ENCODE peak calls at places on chromosome 11, in eight cellular contexts. O, X, W, R, A, N, K and P are unnamed samples.

GRCh38 chr11:19953909-19954308 is 206.4 kb downstream of the DBX1 start:
- DNase-seq in O (no peak), X (no peak), W (peak; percentile 62), R (peak; percentile 87), A (peak; percentile 87), N (no peak), K (no peak), P (peak; percentile 3)

GRCh38 chr11:85893378-85893777 is 38.2 kb downstream of the CCDC83 start:
- DNase-seq in O (no peak), X (no peak), W (no peak), R (no peak), A (no peak), N (no peak), K (no peak), P (no peak)

GRCh38 chr11:61569701-61570100 is 11.2 kb downstream of the SYT7 start:
- DNase-seq in O (no peak), X (no peak), W (no peak), R (no peak), A (no peak), N (no peak), K (no peak), P (no peak)

GRCh38 chr11:64044730-64045386 is 9.1 kb downstream of the FLRT1 start:
- DNase-seq in O (no peak), X (no peak), W (peak; percentile 9), R (no peak), A (no peak), N (no peak), K (no peak), P (peak; percentile 33)

GRCh38 chr11:78653294-78653909 is 78.7 kb upstream of the NARS2 start:
- DNase-seq in O (no peak), X (no peak), W (no peak), R (no peak), A (no peak), N (no peak), K (no peak), P (no peak)

GRCh38 chr11:98601181-98601773 is 419.5 kb upstream of the CNTN5 start:
- DNase-seq in O (no peak), X (no peak), W (no peak), R (no peak), A (no peak), N (no peak), K (no peak), P (no peak)

GRCh38 chr11:44416776-44417175 is 106.8 kb upstream of the ALX4 start:
- DNase-seq in O (no peak), X (no peak), W (no peak), R (peak; percentile 7), A (peak; percentile 14), N (no peak), K (no peak), P (no peak)

GRCh38 chr11:44171518-44171917 is 76.0 kb downstream of the EXT2 start:
- DNase-seq in O (no peak), X (no peak), W (no peak), R (no peak), A (no peak), N (no peak), K (no peak), P (peak; percentile 66)

GRCh38 chr11:44080951-44081350 is 14.5 kb upstream of the EXT2 start:
- DNase-seq in O (no peak), X (no peak), W (no peak), R (no peak), A (no peak), N (no peak), K (no peak), P (no peak)

GRCh38 chr11:118572914-118573550 is 823 bp downstream of the ARCN1 start:
- DNase-seq in O (peak; percentile 11), X (peak; percentile 25), W (no peak), R (peak; percentile 42), A (peak; percentile 64), N (peak; percentile 29), K (peak; percentile 28), P (peak; percentile 37)

GRCh38 chr11:130315354-130315970 is 745 bp upstream of the ZBTB44 start:
- DNase-seq in O (no peak), X (peak; percentile 56), W (peak; percentile 46), R (no peak), A (no peak), N (peak; percentile 33), K (peak; percentile 23), P (no peak)

GRCh38 chr11:116513894-116514293 is 258.9 kb downstream of the BUD13 start:
- DNase-seq in O (peak; percentile 42), X (no peak), W (peak; percentile 40), R (peak; percentile 7), A (peak; percentile 62), N (no peak), K (no peak), P (peak; percentile 62)

GRCh38 chr11:45815747-45816146 is 10.8 kb downstream of the SLC35C1 start:
- DNase-seq in O (no peak), X (no peak), W (no peak), R (peak; percentile 44), A (peak; percentile 43), N (no peak), K (no peak), P (peak; percentile 66)

GRCh38 chr11:134052988-134053945 is 15.6 kb upstream of the JAM3 start:
- DNase-seq in O (no peak), X (no peak), W (no peak), R (peak; percentile 34), A (no peak), N (no peak), K (no peak), P (no peak)

GRCh38 chr11:49952091-49952490 is at the start of gene OR4C13:
- DNase-seq in O (no peak), X (no peak), W (no peak), R (no peak), A (no peak), N (no peak), K (no peak), P (no peak)

GRCh38 chr11:132055296-132055695 is 684.9 kb downstream of the NTM start:
- DNase-seq in O (no peak), X (no peak), W (no peak), R (no peak), A (no peak), N (no peak), K (no peak), P (no peak)

GRCh38 chr11:12810497-12810896 is 136.3 kb downstream of the TEAD1 start:
- DNase-seq in O (no peak), X (no peak), W (no peak), R (peak; percentile 40), A (peak; percentile 70), N (no peak), K (no peak), P (no peak)

GRCh38 chr11:119371778-119372182 is 9.7 kb downstream of the USP2 start:
- DNase-seq in O (no peak), X (no peak), W (no peak), R (no peak), A (no peak), N (no peak), K (no peak), P (peak; percentile 78)

GRCh38 chr11:133041165-133041564 is 491.1 kb downstream of the OPCML start:
- DNase-seq in O (no peak), X (no peak), W (no peak), R (no peak), A (no peak), N (no peak), K (no peak), P (no peak)

GRCh38 chr11:3050386-3051325 is 6.6 kb downstream of the CARS1 start:
- DNase-seq in O (no peak), X (no peak), W (no peak), R (no peak), A (no peak), N (no peak), K (no peak), P (no peak)

GRCh38 chr11:64333556-64333955 is 6.4 kb upstream of the CCDC88B start:
- DNase-seq in O (no peak), X (no peak), W (no peak), R (no peak), A (no peak), N (no peak), K (no peak), P (no peak)

GRCh38 chr11:109552376-109552775 is 130.4 kb downstream of the C11orf87 start:
- DNase-seq in O (no peak), X (no peak), W (no peak), R (no peak), A (peak; percentile 34), N (no peak), K (no peak), P (no peak)

GRCh38 chr11:133966924-133967598 is 10.3 kb upstream of the IGSF9B start:
- DNase-seq in O (no peak), X (peak; percentile 75), W (peak; percentile 46), R (peak; percentile 50), A (no peak), N (peak; percentile 51), K (no peak), P (peak; percentile 60)

GRCh38 chr11:27158763-27159679 is 118.4 kb downstream of the BBOX1 start:
- DNase-seq in O (peak; percentile 43), X (no peak), W (peak; percentile 73), R (peak; percentile 88), A (peak; percentile 96), N (no peak), K (no peak), P (peak; percentile 94)

GRCh38 chr11:14408612-14409011 is 49.6 kb upstream of the RRAS2 start:
- DNase-seq in O (no peak), X (no peak), W (no peak), R (no peak), A (no peak), N (no peak), K (no peak), P (no peak)

GRCh38 chr11:12329169-12329568 is 48.2 kb upstream of the PARVA start:
- DNase-seq in O (no peak), X (no peak), W (no peak), R (no peak), A (no peak), N (no peak), K (no peak), P (no peak)

GRCh38 chr11:8531312-8531711 is 62.7 kb downstream of the STK33 start:
- DNase-seq in O (no peak), X (no peak), W (no peak), R (no peak), A (no peak), N (no peak), K (no peak), P (peak; percentile 43)

GRCh38 chr11:119207300-119207570 is 1.1 kb downstream of the CBL start:
- DNase-seq in O (no peak), X (no peak), W (no peak), R (no peak), A (peak; percentile 20), N (no peak), K (no peak), P (no peak)

GRCh38 chr11:90587896-90588295 is 365.0 kb upstream of the CHORDC1 start:
- DNase-seq in O (no peak), X (no peak), W (no peak), R (no peak), A (no peak), N (no peak), K (no peak), P (no peak)

GRCh38 chr11:122733301-122733686 is 77.8 kb downstream of the UBASH3B start:
- DNase-seq in O (no peak), X (no peak), W (peak; percentile 63), R (no peak), A (peak; percentile 89), N (no peak), K (no peak), P (peak; percentile 44)

GRCh38 chr11:125952559-125952958 is 6.7 kb downstream of the VSIG10L2 start:
- DNase-seq in O (no peak), X (no peak), W (no peak), R (no peak), A (no peak), N (no peak), K (no peak), P (no peak)

GRCh38 chr11:63917685-63918523 is 940 bp upstream of the RCOR2 start:
- DNase-seq in O (peak; percentile 82), X (peak; percentile 36), W (peak; percentile 59), R (peak; percentile 49), A (peak; percentile 24), N (peak; percentile 33), K (no peak), P (peak; percentile 84)

GRCh38 chr11:44986315-44986714 is 35.6 kb upstream of the TP53I11 start:
- DNase-seq in O (no peak), X (no peak), W (no peak), R (no peak), A (no peak), N (no peak), K (no peak), P (no peak)

GRCh38 chr11:60919320-60919719 is 4.9 kb upstream of the TMEM132A start:
- DNase-seq in O (no peak), X (no peak), W (no peak), R (no peak), A (no peak), N (no peak), K (no peak), P (no peak)